ENCODE peak calls at places on chromosomes 11 and 22, in nine cellular contexts. K, H, S, Z, Y, L, E, J and M are unnamed samples.
A peak's percentile ranks its signal among the peaks of the same experiment; 100 is the strongest.

GRCh38 chr11:598005-598680 is 17.6 kb downstream of the IRF7 start:
- DNase-seq in K (no peak), H (no peak), S (no peak), Z (no peak), Y (no peak), L (no peak), E (no peak), J (no peak), M (no peak)

GRCh38 chr11:369336-370018 is at the start of gene B4GALNT4:
- DNase-seq in K (no peak), H (no peak), S (peak; percentile 32), Z (no peak), Y (peak; percentile 96), L (no peak), E (no peak), J (no peak), M (peak; percentile 34)

GRCh38 chr11:78160557-78160956 is 21.1 kb upstream of the ALG8 start:
- DNase-seq in K (no peak), H (no peak), S (no peak), Z (no peak), Y (no peak), L (no peak), E (no peak), J (no peak), M (no peak)

GRCh38 chr22:48949375-48950149 is 878.1 kb downstream of the BRD1 start:
- DNase-seq in K (no peak), H (peak; percentile 26), S (no peak), Z (no peak), Y (peak; percentile 16), L (no peak), E (no peak), J (no peak), M (no peak)

GRCh38 chr22:17700778-17701177 is 62.2 kb downstream of the BCL2L13 start:
- DNase-seq in K (no peak), H (no peak), S (no peak), Z (no peak), Y (no peak), L (no peak), E (no peak), J (no peak), M (no peak)

GRCh38 chr11:32643526-32643925 is 59.9 kb downstream of the EIF3M start:
- DNase-seq in K (no peak), H (no peak), S (no peak), Z (no peak), Y (no peak), L (no peak), E (no peak), J (peak; percentile 9), M (no peak)

GRCh38 chr22:37848587-37849088 is 581 bp upstream of the EIF3L start:
- DNase-seq in K (peak; percentile 38), H (no peak), S (no peak), Z (no peak), Y (no peak), L (no peak), E (peak; percentile 27), J (no peak), M (no peak)

GRCh38 chr11:45554230-45554967 is 111.0 kb downstream of the CHST1 start:
- DNase-seq in K (no peak), H (no peak), S (no peak), Z (no peak), Y (no peak), L (no peak), E (no peak), J (no peak), M (no peak)

GRCh38 chr11:117923275-117923674 is 5.9 kb downstream of the TMPRSS13 start:
- DNase-seq in K (no peak), H (no peak), S (no peak), Z (no peak), Y (no peak), L (no peak), E (no peak), J (no peak), M (no peak)

GRCh38 chr11:121909571-121909970 is 206.4 kb downstream of the BLID start:
- DNase-seq in K (no peak), H (no peak), S (no peak), Z (no peak), Y (no peak), L (no peak), E (no peak), J (no peak), M (no peak)

GRCh38 chr22:26981520-26981919 is 324.1 kb downstream of the MIAT start:
- DNase-seq in K (no peak), H (no peak), S (no peak), Z (no peak), Y (no peak), L (no peak), E (no peak), J (no peak), M (no peak)

GRCh38 chr11:129143335-129143734 is 48.8 kb downstream of the ARHGAP32 start:
- DNase-seq in K (no peak), H (peak; percentile 59), S (no peak), Z (peak; percentile 29), Y (no peak), L (peak; percentile 74), E (no peak), J (peak; percentile 89), M (no peak)

GRCh38 chr11:47399860-47400812 is 8.3 kb upstream of the SLC39A13 start:
- DNase-seq in K (peak; percentile 92), H (no peak), S (peak; percentile 40), Z (peak; percentile 76), Y (peak; percentile 96), L (no peak), E (peak; percentile 49), J (no peak), M (peak; percentile 49)

GRCh38 chr11:108559904-108560303 is 33.7 kb downstream of the EXPH5 start:
- DNase-seq in K (no peak), H (no peak), S (no peak), Z (no peak), Y (no peak), L (no peak), E (no peak), J (no peak), M (no peak)

GRCh38 chr11:108551653-108552462 is 41.7 kb downstream of the EXPH5 start:
- DNase-seq in K (no peak), H (no peak), S (no peak), Z (no peak), Y (no peak), L (no peak), E (no peak), J (peak; percentile 19), M (no peak)

GRCh38 chr11:108558222-108558621 is 35.3 kb downstream of the EXPH5 start:
- DNase-seq in K (no peak), H (no peak), S (no peak), Z (no peak), Y (no peak), L (no peak), E (no peak), J (no peak), M (no peak)

GRCh38 chr11:108559340-108559739 is 34.2 kb downstream of the EXPH5 start:
- DNase-seq in K (no peak), H (no peak), S (no peak), Z (no peak), Y (no peak), L (no peak), E (no peak), J (no peak), M (no peak)

DNA sequence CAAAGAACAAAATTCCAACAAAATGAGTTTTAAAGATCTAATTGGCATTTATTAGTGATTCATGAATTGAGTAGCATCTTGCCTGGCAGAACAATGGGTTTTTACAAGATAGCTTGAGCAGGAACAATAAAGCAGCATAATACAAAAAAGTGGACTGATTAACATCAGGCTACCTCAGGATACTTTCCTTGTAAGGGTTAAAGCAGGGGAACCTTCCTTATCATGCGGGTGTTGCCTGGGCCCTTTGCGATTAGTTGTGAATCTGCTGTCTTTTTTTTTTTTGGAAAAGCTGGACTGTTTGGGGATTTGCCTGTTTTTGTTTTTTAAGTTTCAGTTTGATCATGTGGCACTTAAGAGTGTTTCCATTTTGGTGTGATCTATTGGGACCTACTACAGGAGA is 37.5 kb downstream of the EXPH5 start:
- DNase-seq in K (no peak), H (no peak), S (no peak), Z (no peak), Y (no peak), L (no peak), E (no peak), J (no peak), M (no peak)
- H3K36me3 ChIP-seq in K (no peaks in the 10 kb centered on the region), H (no peaks in the 10 kb centered on the region), S (no peaks in the 10 kb centered on the region), Z (no peaks in the 10 kb centered on the region), Y (no peaks in the 10 kb centered on the region), L (no peaks in the 10 kb centered on the region), E (no peaks in the 10 kb centered on the region), J (no peaks in the 10 kb centered on the region), M (no peaks in the 10 kb centered on the region)

GRCh38 chr11:43917851-43918250 is 24.6 kb upstream of the C11orf96 start:
- DNase-seq in K (no peak), H (no peak), S (no peak), Z (no peak), Y (no peak), L (no peak), E (no peak), J (no peak), M (no peak)
- H3K36me3 ChIP-seq in K (no peaks in the 10 kb centered on the region), H (peaks cover 37% of the 10 kb centered on the region), S (peaks cover 30% of the 10 kb centered on the region), Z (peaks cover 30% of the 10 kb centered on the region), Y (no peaks in the 10 kb centered on the region), L (no peaks in the 10 kb centered on the region), E (peaks cover 16% of the 10 kb centered on the region), J (peaks cover 10% of the 10 kb centered on the region), M (peaks cover 69% of the 10 kb centered on the region)

DNA sequence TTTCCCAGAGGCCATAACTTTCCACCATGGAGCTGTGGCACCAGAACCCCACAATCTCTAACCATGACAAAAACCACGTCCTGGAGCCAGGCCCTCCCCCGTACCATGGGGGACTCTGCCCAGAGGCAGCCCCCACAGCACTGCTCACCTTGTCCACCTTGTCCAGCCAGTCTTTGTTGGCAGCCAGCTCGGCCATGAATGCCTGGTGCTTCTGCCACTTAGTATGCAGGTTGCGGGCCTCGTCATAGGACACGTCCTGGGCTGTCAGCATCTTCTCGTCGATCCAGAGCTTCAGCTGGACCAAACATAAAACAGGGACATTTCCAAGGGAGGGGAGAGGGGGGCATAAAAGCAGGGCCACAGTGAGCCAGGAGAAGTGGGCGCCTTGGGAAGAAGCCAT is 20.8 kb upstream of the RBM4B start:
- DNase-seq in K (no peak), H (no peak), S (no peak), Z (no peak), Y (no peak), L (no peak), E (no peak), J (no peak), M (no peak)
- H3K36me3 ChIP-seq in K (no peaks in the 10 kb centered on the region), H (no peaks in the 10 kb centered on the region), S (no peaks in the 10 kb centered on the region), Z (no peaks in the 10 kb centered on the region), Y (peaks cover 9% of the 10 kb centered on the region), L (no peaks in the 10 kb centered on the region), E (no peaks in the 10 kb centered on the region), J (no peaks in the 10 kb centered on the region), M (no peaks in the 10 kb centered on the region)

GRCh38 chr22:35431483-35432205 is 31.7 kb downstream of the MCM5 start:
- DNase-seq in K (no peak), H (no peak), S (no peak), Z (no peak), Y (no peak), L (no peak), E (no peak), J (no peak), M (no peak)
- H3K36me3 ChIP-seq in K (peaks cover 95% of the 10 kb centered on the region), H (no peaks in the 10 kb centered on the region), S (no peaks in the 10 kb centered on the region), Z (no peaks in the 10 kb centered on the region), Y (peaks cover 24% of the 10 kb centered on the region), L (no peaks in the 10 kb centered on the region), E (peaks cover 90% of the 10 kb centered on the region), J (no peaks in the 10 kb centered on the region), M (no peaks in the 10 kb centered on the region)

GRCh38 chr22:19064354-19065054 is 57.7 kb downstream of the DGCR2 start:
- DNase-seq in K (no peak), H (peak; percentile 48), S (no peak), Z (no peak), Y (no peak), L (no peak), E (no peak), J (no peak), M (no peak)
- H3K36me3 ChIP-seq in K (peaks cover 75% of the 10 kb centered on the region), H (peaks cover 95% of the 10 kb centered on the region), S (peaks cover 73% of the 10 kb centered on the region), Z (peaks cover 99% of the 10 kb centered on the region), Y (peaks cover 16% of the 10 kb centered on the region), L (no peaks in the 10 kb centered on the region), E (peaks cover 92% of the 10 kb centered on the region), J (peaks cover 22% of the 10 kb centered on the region), M (peaks cover 96% of the 10 kb centered on the region)